ENCODE peak calls at places on chromosomes 5 and 9, in eight cellular contexts. One of them, this sample, is unnamed.

GRCh38 chr9:73231203-73231602 is 79.5 kb downstream of the ANXA1 start:
- DNase-seq in activated T-helper 1 cell treated with Interleukin-2 at 50 U/mL for 16 hours: no peak
- DNase-seq in LHCN-M2: no peak
- DNase-seq in neural crest cell: no peak
- DNase-seq in left kidney: no peak
- DNase-seq in CD4-positive, alpha-beta T cell: no peak
- DNase-seq in T-cell: no peak
- DNase-seq in ureter: no peak
- DNase-seq in this sample: no peak

GRCh38 chr5:134245101-134245604 is 19.3 kb upstream of the PPP2CA start:
- DNase-seq in activated T-helper 1 cell treated with Interleukin-2 at 50 U/mL for 16 hours: no peak
- DNase-seq in neural crest cell: no peak
- DNase-seq in CD4-positive, alpha-beta T cell: no peak
- DNase-seq in left kidney: peak
- DNase-seq in T-cell: no peak
- DNase-seq in LHCN-M2: peak
- DNase-seq in ureter: no peak
- DNase-seq in this sample: peak

GRCh38 chr9:104805441-104805840 is 41.5 kb downstream of the NIPSNAP3B start:
- DNase-seq in left kidney: no peak
- DNase-seq in neural crest cell: no peak
- DNase-seq in activated T-helper 1 cell treated with Interleukin-2 at 50 U/mL for 16 hours: no peak
- DNase-seq in ureter: no peak
- DNase-seq in LHCN-M2: no peak
- DNase-seq in CD4-positive, alpha-beta T cell: no peak
- DNase-seq in T-cell: no peak
- DNase-seq in this sample: no peak

GRCh38 chr5:111976705-111977104 is 219.7 kb upstream of the NREP start:
- DNase-seq in CD4-positive, alpha-beta T cell: no peak
- DNase-seq in T-cell: no peak
- DNase-seq in neural crest cell: no peak
- DNase-seq in LHCN-M2: no peak
- DNase-seq in ureter: no peak
- DNase-seq in left kidney: no peak
- DNase-seq in activated T-helper 1 cell treated with Interleukin-2 at 50 U/mL for 16 hours: no peak
- DNase-seq in this sample: no peak

GRCh38 chr9:89168901-89169813 is 9.5 kb downstream of the SHC3 start:
- DNase-seq in T-cell: no peak
- DNase-seq in left kidney: no peak
- DNase-seq in neural crest cell: no peak
- DNase-seq in CD4-positive, alpha-beta T cell: no peak
- DNase-seq in activated T-helper 1 cell treated with Interleukin-2 at 50 U/mL for 16 hours: no peak
- DNase-seq in LHCN-M2: no peak
- DNase-seq in ureter: no peak
- DNase-seq in this sample: no peak

GRCh38 chr9:79572891-79573696 is 1.3 kb downstream of the TLE4 start:
- DNase-seq in left kidney: no peak
- DNase-seq in activated T-helper 1 cell treated with Interleukin-2 at 50 U/mL for 16 hours: peak
- DNase-seq in LHCN-M2: no peak
- DNase-seq in CD4-positive, alpha-beta T cell: peak
- DNase-seq in ureter: peak
- DNase-seq in T-cell: peak
- DNase-seq in neural crest cell: peak
- DNase-seq in this sample: peak

GRCh38 chr5:65102501-65102825 is 333.7 kb downstream of the CWC27 start:
- DNase-seq in CD4-positive, alpha-beta T cell: no peak
- DNase-seq in activated T-helper 1 cell treated with Interleukin-2 at 50 U/mL for 16 hours: no peak
- DNase-seq in T-cell: no peak
- DNase-seq in LHCN-M2: no peak
- DNase-seq in neural crest cell: no peak
- DNase-seq in ureter: no peak
- DNase-seq in left kidney: no peak
- DNase-seq in this sample: peak

GRCh38 chr5:169803077-169803981 is 166.3 kb downstream of the DOCK2 start:
- DNase-seq in CD4-positive, alpha-beta T cell: no peak
- DNase-seq in ureter: no peak
- DNase-seq in neural crest cell: no peak
- DNase-seq in left kidney: peak
- DNase-seq in activated T-helper 1 cell treated with Interleukin-2 at 50 U/mL for 16 hours: no peak
- DNase-seq in T-cell: no peak
- DNase-seq in LHCN-M2: peak
- DNase-seq in this sample: peak

GRCh38 chr5:130402906-130403305 is 498.6 kb downstream of the CHSY3 start:
- DNase-seq in neural crest cell: no peak
- DNase-seq in ureter: no peak
- DNase-seq in CD4-positive, alpha-beta T cell: no peak
- DNase-seq in LHCN-M2: no peak
- DNase-seq in activated T-helper 1 cell treated with Interleukin-2 at 50 U/mL for 16 hours: no peak
- DNase-seq in left kidney: no peak
- DNase-seq in T-cell: no peak
- DNase-seq in this sample: no peak

GRCh38 chr5:139190125-139190524 is 8.0 kb downstream of the SIL1 start:
- DNase-seq in LHCN-M2: no peak
- DNase-seq in left kidney: no peak
- DNase-seq in neural crest cell: no peak
- DNase-seq in activated T-helper 1 cell treated with Interleukin-2 at 50 U/mL for 16 hours: no peak
- DNase-seq in ureter: no peak
- DNase-seq in T-cell: no peak
- DNase-seq in CD4-positive, alpha-beta T cell: no peak
- DNase-seq in this sample: no peak

GRCh38 chr9:28032178-28032532 is 458.9 kb upstream of the C9orf72 start:
- DNase-seq in activated T-helper 1 cell treated with Interleukin-2 at 50 U/mL for 16 hours: no peak
- DNase-seq in CD4-positive, alpha-beta T cell: no peak
- DNase-seq in ureter: no peak
- DNase-seq in T-cell: no peak
- DNase-seq in LHCN-M2: no peak
- DNase-seq in neural crest cell: no peak
- DNase-seq in left kidney: no peak
- DNase-seq in this sample: peak

GRCh38 chr9:78239506-78239905 is 3.6 kb downstream of the CEP78 start:
- DNase-seq in left kidney: peak
- DNase-seq in T-cell: no peak
- DNase-seq in LHCN-M2: no peak
- DNase-seq in activated T-helper 1 cell treated with Interleukin-2 at 50 U/mL for 16 hours: no peak
- DNase-seq in CD4-positive, alpha-beta T cell: no peak
- DNase-seq in neural crest cell: no peak
- DNase-seq in ureter: no peak
- DNase-seq in this sample: peak

GRCh38 chr5:123611407-123611709 is 99.4 kb downstream of the CSNK1G3 start:
- DNase-seq in CD4-positive, alpha-beta T cell: no peak
- DNase-seq in ureter: no peak
- DNase-seq in neural crest cell: no peak
- DNase-seq in T-cell: no peak
- DNase-seq in left kidney: no peak
- DNase-seq in LHCN-M2: no peak
- DNase-seq in activated T-helper 1 cell treated with Interleukin-2 at 50 U/mL for 16 hours: no peak
- DNase-seq in this sample: no peak

GRCh38 chr5:52657231-52657645 is 130.5 kb upstream of the ITGA1 start:
- DNase-seq in T-cell: no peak
- DNase-seq in left kidney: peak
- DNase-seq in neural crest cell: no peak
- DNase-seq in LHCN-M2: peak
- DNase-seq in activated T-helper 1 cell treated with Interleukin-2 at 50 U/mL for 16 hours: no peak
- DNase-seq in ureter: no peak
- DNase-seq in CD4-positive, alpha-beta T cell: no peak
- DNase-seq in this sample: peak

GRCh38 chr5:181173420-181174342 is 26.3 kb downstream of the OR2V2 start:
- DNase-seq in activated T-helper 1 cell treated with Interleukin-2 at 50 U/mL for 16 hours: no peak
- DNase-seq in neural crest cell: no peak
- DNase-seq in ureter: no peak
- DNase-seq in left kidney: peak
- DNase-seq in LHCN-M2: peak
- DNase-seq in T-cell: peak
- DNase-seq in CD4-positive, alpha-beta T cell: peak
- DNase-seq in this sample: no peak

This sample was measured in NCI-H69.